ENCODE peak calls at places on chromosomes 4 and X, in six cellular contexts. One of them, this sample, is unnamed.

GRCh38 chrX:120309873-120310730 is 1.2 kb downstream of the TMEM255A start:
- DNase-seq in right cardiac atrium: peak; percentile 58
- DNase-seq in naive thymus-derived CD4-positive, alpha-beta T cell: no peak
- DNase-seq in body of pancreas: no peak
- DNase-seq in tibial nerve: no peak
- DNase-seq in heart left ventricle: no peak
- DNase-seq in this sample: peak; percentile 23

GRCh38 chr4:41430796-41431195 is 107.2 kb upstream of the LIMCH1 start:
- DNase-seq in heart left ventricle: no peak
- DNase-seq in naive thymus-derived CD4-positive, alpha-beta T cell: no peak
- DNase-seq in tibial nerve: no peak
- DNase-seq in body of pancreas: no peak
- DNase-seq in right cardiac atrium: no peak
- DNase-seq in this sample: no peak

GRCh38 chr4:21802406-21802805 is 146.2 kb downstream of the KCNIP4 start:
- DNase-seq in tibial nerve: no peak
- DNase-seq in right cardiac atrium: no peak
- DNase-seq in naive thymus-derived CD4-positive, alpha-beta T cell: no peak
- DNase-seq in heart left ventricle: no peak
- DNase-seq in body of pancreas: no peak
- DNase-seq in this sample: peak; percentile 76

GRCh38 chrX:41857670-41858069 is 65.7 kb downstream of the CASK start:
- DNase-seq in heart left ventricle: no peak
- DNase-seq in tibial nerve: no peak
- DNase-seq in body of pancreas: no peak
- DNase-seq in right cardiac atrium: no peak
- DNase-seq in naive thymus-derived CD4-positive, alpha-beta T cell: no peak
- DNase-seq in this sample: no peak

GRCh38 chr4:25857851-25858400 is 4.9 kb downstream of the SEL1L3 start:
- DNase-seq in naive thymus-derived CD4-positive, alpha-beta T cell: no peak
- DNase-seq in right cardiac atrium: no peak
- DNase-seq in tibial nerve: no peak
- DNase-seq in body of pancreas: no peak
- DNase-seq in heart left ventricle: no peak
- DNase-seq in this sample: no peak

GRCh38 chr4:3250438-3250955 is 1.5 kb downstream of the MSANTD1 start:
- DNase-seq in right cardiac atrium: no peak
- DNase-seq in tibial nerve: no peak
- DNase-seq in body of pancreas: peak; percentile 31
- DNase-seq in heart left ventricle: peak; percentile 9
- DNase-seq in naive thymus-derived CD4-positive, alpha-beta T cell: no peak
- DNase-seq in this sample: no peak

GRCh38 chr4:106854970-106855369 is 181.1 kb downstream of the DKK2 start:
- DNase-seq in tibial nerve: no peak
- DNase-seq in right cardiac atrium: no peak
- DNase-seq in heart left ventricle: no peak
- DNase-seq in naive thymus-derived CD4-positive, alpha-beta T cell: no peak
- DNase-seq in body of pancreas: no peak
- DNase-seq in this sample: no peak

GRCh38 chrX:108139303-108139702 is 47.7 kb downstream of the ATG4A start:
- DNase-seq in naive thymus-derived CD4-positive, alpha-beta T cell: no peak
- DNase-seq in body of pancreas: no peak
- DNase-seq in right cardiac atrium: no peak
- DNase-seq in tibial nerve: no peak
- DNase-seq in heart left ventricle: no peak
- DNase-seq in this sample: no peak

GRCh38 chr4:112284662-112285411 is 867 bp downstream of the TIFA start:
- DNase-seq in naive thymus-derived CD4-positive, alpha-beta T cell: no peak
- DNase-seq in tibial nerve: no peak
- DNase-seq in right cardiac atrium: peak; percentile 61
- DNase-seq in body of pancreas: peak; percentile 40
- DNase-seq in heart left ventricle: no peak
- DNase-seq in this sample: peak; percentile 60

GRCh38 chr4:112289407-112290253 is 3.9 kb upstream of the TIFA start:
- DNase-seq in right cardiac atrium: no peak
- DNase-seq in heart left ventricle: no peak
- DNase-seq in naive thymus-derived CD4-positive, alpha-beta T cell: no peak
- DNase-seq in tibial nerve: no peak
- DNase-seq in body of pancreas: no peak
- DNase-seq in this sample: no peak

GRCh38 chr4:112290341-112290740 is 4.6 kb upstream of the TIFA start:
- DNase-seq in body of pancreas: no peak
- DNase-seq in right cardiac atrium: no peak
- DNase-seq in tibial nerve: no peak
- DNase-seq in heart left ventricle: no peak
- DNase-seq in naive thymus-derived CD4-positive, alpha-beta T cell: no peak
- DNase-seq in this sample: no peak

GRCh38 chr4:112287258-112287873 is 1.7 kb upstream of the TIFA start:
- DNase-seq in naive thymus-derived CD4-positive, alpha-beta T cell: no peak
- DNase-seq in body of pancreas: no peak
- DNase-seq in heart left ventricle: no peak
- DNase-seq in right cardiac atrium: no peak
- DNase-seq in tibial nerve: no peak
- DNase-seq in this sample: no peak

DNA sequence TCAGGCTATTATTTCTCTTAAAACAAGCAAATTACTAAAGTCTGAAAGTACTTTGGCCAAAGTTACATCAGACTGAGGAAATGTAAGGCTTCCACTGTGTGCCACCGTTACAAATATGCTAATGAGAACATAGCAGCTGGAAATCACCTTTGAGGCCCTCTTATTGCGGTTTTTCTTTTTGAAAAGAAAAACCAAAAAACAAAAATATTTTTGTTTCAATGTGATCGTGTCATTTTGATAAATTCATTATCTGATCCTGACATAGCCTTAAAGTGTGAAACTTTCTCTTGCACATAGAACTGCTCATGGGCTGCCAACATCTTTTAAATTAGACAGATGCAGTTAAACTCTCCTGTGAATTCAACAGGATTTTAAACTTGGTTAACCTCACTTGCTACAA is 2.8 kb upstream of the TIFA start:
- DNase-seq in naive thymus-derived CD4-positive, alpha-beta T cell: no peak
- DNase-seq in tibial nerve: no peak
- DNase-seq in right cardiac atrium: no peak
- DNase-seq in body of pancreas: no peak
- DNase-seq in heart left ventricle: no peak
- DNase-seq in this sample: no peak
- H3K4me3 ChIP-seq in naive thymus-derived CD4-positive, alpha-beta T cell: no peak overlapping the region
- H3K4me3 ChIP-seq in tibial nerve: no peak overlapping the region
- H3K4me3 ChIP-seq in right cardiac atrium: no peak overlapping the region
- H3K4me3 ChIP-seq in body of pancreas: no peak overlapping the region
- H3K4me3 ChIP-seq in heart left ventricle: no peak overlapping the region
- H3K4me3 ChIP-seq in this sample: no peak overlapping the region

GRCh38 chr4:88606832-88607231 is 14.6 kb downstream of the HERC3 start:
- DNase-seq in tibial nerve: no peak
- DNase-seq in heart left ventricle: no peak
- DNase-seq in naive thymus-derived CD4-positive, alpha-beta T cell: no peak
- DNase-seq in right cardiac atrium: no peak
- DNase-seq in body of pancreas: no peak
- DNase-seq in this sample: no peak
- H3K4me1 ChIP-seq in tibial nerve: peaks cover 29% of the 10 kb centered on the region
- H3K4me1 ChIP-seq in heart left ventricle: peaks cover 54% of the 10 kb centered on the region
- H3K4me1 ChIP-seq in naive thymus-derived CD4-positive, alpha-beta T cell: peaks cover 37% of the 10 kb centered on the region
- H3K4me1 ChIP-seq in right cardiac atrium: peaks cover 13% of the 10 kb centered on the region
- H3K4me1 ChIP-seq in body of pancreas: peaks cover 20% of the 10 kb centered on the region
- H3K4me1 ChIP-seq in this sample: no peaks in the 10 kb centered on the region

DNA sequence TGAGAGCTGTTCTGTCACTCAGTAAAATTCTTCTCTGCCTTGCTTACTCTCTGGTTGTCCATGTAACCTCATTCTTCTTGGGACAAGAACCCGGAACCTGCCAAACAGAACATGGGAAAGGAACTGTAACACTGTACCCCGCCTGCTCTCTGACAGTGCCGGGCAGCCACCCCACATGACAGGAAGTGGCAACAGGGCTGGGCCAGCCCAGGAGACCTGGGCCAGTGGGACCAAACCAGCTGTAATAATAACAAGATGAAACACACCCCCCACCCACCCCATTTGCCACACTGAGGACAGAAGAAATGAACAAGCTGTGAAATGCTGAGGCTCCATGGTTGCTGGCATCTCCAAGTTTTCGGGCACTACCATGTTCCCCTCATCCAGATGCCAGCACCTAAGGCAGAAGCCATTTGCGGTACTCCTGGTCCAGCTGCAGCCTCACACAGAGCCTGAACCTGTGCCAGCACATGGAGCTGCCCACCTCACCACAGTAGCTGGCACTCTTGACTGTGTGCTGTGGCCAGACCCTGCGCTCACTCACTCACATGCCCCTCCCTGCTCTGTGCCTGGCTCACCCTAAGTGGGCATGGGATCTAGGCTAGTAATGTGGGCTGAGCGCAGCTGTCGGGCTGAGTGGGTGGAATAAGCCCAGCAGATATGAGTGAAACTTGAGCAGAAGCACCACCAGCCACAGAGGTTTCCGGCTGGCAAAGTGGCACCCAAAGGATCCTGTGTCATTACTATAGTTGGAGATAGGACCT is 126.2 kb upstream of the UGT8 start:
- DNase-seq in body of pancreas: no peak
- DNase-seq in naive thymus-derived CD4-positive, alpha-beta T cell: no peak
- DNase-seq in tibial nerve: no peak
- DNase-seq in right cardiac atrium: peak; percentile 20
- DNase-seq in heart left ventricle: no peak
- DNase-seq in this sample: no peak
- H3K4me3 ChIP-seq in body of pancreas: no peak overlapping the region
- H3K4me3 ChIP-seq in naive thymus-derived CD4-positive, alpha-beta T cell: no peak overlapping the region
- H3K4me3 ChIP-seq in tibial nerve: no peak overlapping the region
- H3K4me3 ChIP-seq in right cardiac atrium: no peak overlapping the region
- H3K4me3 ChIP-seq in heart left ventricle: no peak overlapping the region
- H3K4me3 ChIP-seq in this sample: no peak overlapping the region

DNA sequence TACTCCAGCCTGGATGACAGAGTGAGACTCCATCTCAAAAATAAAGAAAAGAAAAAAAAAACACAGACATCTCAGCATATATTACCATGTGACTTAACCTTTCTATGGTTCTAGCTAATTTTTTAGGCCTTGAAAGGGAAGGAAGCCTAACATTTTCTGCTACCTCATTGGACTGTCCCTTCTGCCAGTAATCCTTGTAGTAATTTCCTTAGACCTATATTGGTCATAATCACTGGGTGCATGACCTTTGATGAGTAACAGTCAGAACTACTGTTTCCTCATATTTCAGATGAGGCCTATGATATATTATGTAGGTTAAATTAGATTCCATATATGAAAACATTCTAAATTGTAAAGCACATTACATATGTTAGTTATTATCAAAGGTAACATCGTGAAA is 9.6 kb downstream of the XIAP start:
- DNase-seq in naive thymus-derived CD4-positive, alpha-beta T cell: no peak
- DNase-seq in body of pancreas: no peak
- DNase-seq in tibial nerve: no peak
- DNase-seq in heart left ventricle: no peak
- DNase-seq in right cardiac atrium: no peak
- DNase-seq in this sample: no peak
- H3K4me1 ChIP-seq in naive thymus-derived CD4-positive, alpha-beta T cell: no peaks in the 10 kb centered on the region
- H3K4me1 ChIP-seq in body of pancreas: peaks cover 4% of the 10 kb centered on the region
- H3K4me1 ChIP-seq in tibial nerve: no peaks in the 10 kb centered on the region
- H3K4me1 ChIP-seq in heart left ventricle: peaks cover 5% of the 10 kb centered on the region
- H3K4me1 ChIP-seq in right cardiac atrium: no peaks in the 10 kb centered on the region
- H3K4me1 ChIP-seq in this sample: no peaks in the 10 kb centered on the region